ENCODE peak calls at places on chromosomes 11 and 22, in five cellular contexts. One of them, this sample, is unnamed.
A peak's percentile ranks its signal among the peaks of the same experiment; 100 is the strongest.

GRCh38 chr11:23288001-23288783 is 427.9 kb upstream of the CCDC179 start:
- DNase-seq in Caki2: peak; percentile 69
- DNase-seq in CD14-positive monocyte: no peak
- DNase-seq in Panc1: no peak
- DNase-seq in posterior cingulate gyrus: no peak
- DNase-seq in this sample: no peak

GRCh38 chr11:75259711-75260110 is 19.1 kb downstream of the TPBGL start:
- DNase-seq in CD14-positive monocyte: peak; percentile 7
- DNase-seq in posterior cingulate gyrus: peak; percentile 16
- DNase-seq in Caki2: no peak
- DNase-seq in Panc1: no peak
- DNase-seq in this sample: peak; percentile 40

GRCh38 chr11:134282121-134283045 is 6.2 kb downstream of the GLB1L3 start:
- DNase-seq in posterior cingulate gyrus: peak; percentile 57
- DNase-seq in Panc1: no peak
- DNase-seq in CD14-positive monocyte: no peak
- DNase-seq in Caki2: no peak
- DNase-seq in this sample: no peak

GRCh38 chr11:250740-251299 is 14.0 kb downstream of the PSMD13 start:
- DNase-seq in Caki2: no peak
- DNase-seq in Panc1: no peak
- DNase-seq in CD14-positive monocyte: peak; percentile 69
- DNase-seq in posterior cingulate gyrus: no peak
- DNase-seq in this sample: no peak

GRCh38 chr11:74019860-74020259 is 11.0 kb upstream of the UCP3 start:
- DNase-seq in posterior cingulate gyrus: no peak
- DNase-seq in Caki2: no peak
- DNase-seq in CD14-positive monocyte: no peak
- DNase-seq in Panc1: no peak
- DNase-seq in this sample: no peak

GRCh38 chr22:35432226-35432905 is 32.4 kb downstream of the MCM5 start:
- DNase-seq in CD14-positive monocyte: no peak
- DNase-seq in Caki2: no peak
- DNase-seq in Panc1: no peak
- DNase-seq in posterior cingulate gyrus: peak; percentile 59
- DNase-seq in this sample: no peak

GRCh38 chr22:29202231-29203192 is 3.2 kb upstream of the EMID1 start:
- DNase-seq in Caki2: no peak
- DNase-seq in posterior cingulate gyrus: peak; percentile 85
- DNase-seq in Panc1: no peak
- DNase-seq in CD14-positive monocyte: peak; percentile 42
- DNase-seq in this sample: no peak

GRCh38 chr11:47235163-47235562 is 13.5 kb downstream of the ACP2 start:
- DNase-seq in Caki2: no peak
- DNase-seq in posterior cingulate gyrus: peak; percentile 48
- DNase-seq in CD14-positive monocyte: no peak
- DNase-seq in Panc1: no peak
- DNase-seq in this sample: no peak

GRCh38 chr11:113447621-113448310 is 27.4 kb downstream of the DRD2 start:
- DNase-seq in posterior cingulate gyrus: no peak
- DNase-seq in Caki2: no peak
- DNase-seq in CD14-positive monocyte: no peak
- DNase-seq in Panc1: no peak
- DNase-seq in this sample: no peak

This sample was measured in RWPE2.